ENCODE peak calls at places on chromosome 15, in four cellular contexts. P is transverse colon, U is aorta, O is NCI-H2081. T is an unnamed sample.

GRCh38 chr15:66815322-66815721 is 113.3 kb downstream of the SMAD6 start:
- DNase-seq in O (no peak), P (no peak), U (no peak), T (no peak)

GRCh38 chr15:57662802-57663201 is 43.7 kb upstream of the POLR2M start:
- DNase-seq in U (no peak), O (no peak), P (no peak), T (no peak)

GRCh38 chr15:85407421-85408269 is 27.2 kb downstream of the AKAP13 start:
- DNase-seq in O (no peak), U (no peak), P (no peak), T (no peak)

GRCh38 chr15:63815796-63816533 is 17.8 kb downstream of the HERC1 start:
- DNase-seq in P (no peak), O (no peak), U (no peak), T (no peak)

GRCh38 chr15:43085921-43086320 is 19.9 kb downstream of the UBR1 start:
- DNase-seq in P (no peak), O (no peak), U (no peak), T (no peak)

GRCh38 chr15:83695901-83696425 is 42.0 kb downstream of the ADAMTSL3 start:
- DNase-seq in P (no peak), O (no peak), U (no peak), T (no peak)

GRCh38 chr15:75718326-75718725 is 5.7 kb upstream of the CSPG4 start:
- DNase-seq in P (peak; percentile 51), O (no peak), U (peak; percentile 89), T (no peak)

GRCh38 chr15:65856821-65857455 is 12.4 kb upstream of the RAB11A start:
- DNase-seq in U (peak; percentile 79), P (peak; percentile 81), O (peak; percentile 49), T (peak; percentile 51)

GRCh38 chr15:46576611-46577010 is 941.8 kb downstream of the SQOR start:
- DNase-seq in U (no peak), O (no peak), P (peak; percentile 58), T (no peak)

GRCh38 chr15:62482715-62483429 is 317.8 kb upstream of the C2CD4B start:
- DNase-seq in P (no peak), O (no peak), U (no peak), T (peak; percentile 75)

GRCh38 chr15:72203507-72203837 is 5.9 kb upstream of the GRAMD2A start:
- DNase-seq in U (peak; percentile 86), P (no peak), O (peak; percentile 79), T (no peak)

T was measured in NT2/D1.